ENCODE peak calls at places on chromosome 18, in seven cellular contexts. One of them, this sample, is unnamed.

GRCh38 chr18:7844418-7844817 is 277.3 kb downstream of the PTPRM start:
- DNase-seq in upper lobe of right lung: no peak
- DNase-seq in type B pancreatic cell: no peak
- DNase-seq in Calu3: no peak
- DNase-seq in H9: no peak
- DNase-seq in foreskin fibroblast: no peak
- DNase-seq in brain microvascular endothelial cell: no peak
- DNase-seq in this sample: no peak

GRCh38 chr18:25896178-25896780 is 194.1 kb downstream of the SS18 start:
- DNase-seq in upper lobe of right lung: no peak
- DNase-seq in type B pancreatic cell: no peak
- DNase-seq in Calu3: peak; percentile 24
- DNase-seq in H9: no peak
- DNase-seq in foreskin fibroblast: peak; percentile 39
- DNase-seq in brain microvascular endothelial cell: peak; percentile 41
- DNase-seq in this sample: no peak

GRCh38 chr18:45547910-45548309 is 67.4 kb upstream of the SLC14A2 start:
- DNase-seq in upper lobe of right lung: no peak
- DNase-seq in type B pancreatic cell: no peak
- DNase-seq in Calu3: no peak
- DNase-seq in H9: no peak
- DNase-seq in foreskin fibroblast: no peak
- DNase-seq in brain microvascular endothelial cell: no peak
- DNase-seq in this sample: no peak

GRCh38 chr18:45050712-45051639 is 370.3 kb downstream of the SETBP1 start:
- DNase-seq in upper lobe of right lung: no peak
- DNase-seq in type B pancreatic cell: no peak
- DNase-seq in Calu3: no peak
- DNase-seq in H9: no peak
- DNase-seq in foreskin fibroblast: peak; percentile 77
- DNase-seq in brain microvascular endothelial cell: peak; percentile 65
- DNase-seq in this sample: no peak

GRCh38 chr18:80135136-80135535 is 26.1 kb downstream of the ADNP2 start:
- DNase-seq in upper lobe of right lung: no peak
- DNase-seq in type B pancreatic cell: no peak
- DNase-seq in Calu3: no peak
- DNase-seq in H9: no peak
- DNase-seq in foreskin fibroblast: no peak
- DNase-seq in brain microvascular endothelial cell: no peak
- DNase-seq in this sample: no peak

GRCh38 chr18:50177294-50177992 is 17.5 kb downstream of the MYO5B start:
- DNase-seq in upper lobe of right lung: no peak
- DNase-seq in type B pancreatic cell: no peak
- DNase-seq in Calu3: no peak
- DNase-seq in H9: no peak
- DNase-seq in foreskin fibroblast: no peak
- DNase-seq in brain microvascular endothelial cell: no peak
- DNase-seq in this sample: no peak

GRCh38 chr18:43034683-43035500 is 80.6 kb downstream of the RIT2 start:
- DNase-seq in upper lobe of right lung: no peak
- DNase-seq in type B pancreatic cell: no peak
- DNase-seq in Calu3: peak; percentile 3
- DNase-seq in H9: peak; percentile 80
- DNase-seq in foreskin fibroblast: no peak
- DNase-seq in brain microvascular endothelial cell: no peak
- DNase-seq in this sample: no peak

GRCh38 chr18:42828881-42829280 is 286.6 kb downstream of the RIT2 start:
- DNase-seq in upper lobe of right lung: no peak
- DNase-seq in type B pancreatic cell: no peak
- DNase-seq in Calu3: no peak
- DNase-seq in H9: no peak
- DNase-seq in foreskin fibroblast: no peak
- DNase-seq in brain microvascular endothelial cell: no peak
- DNase-seq in this sample: no peak

GRCh38 chr18:8300749-8301148 is 308.5 kb upstream of the RAB12 start:
- DNase-seq in upper lobe of right lung: no peak
- DNase-seq in type B pancreatic cell: no peak
- DNase-seq in Calu3: no peak
- DNase-seq in H9: no peak
- DNase-seq in foreskin fibroblast: peak; percentile 23
- DNase-seq in brain microvascular endothelial cell: no peak
- DNase-seq in this sample: no peak

GRCh38 chr18:46832856-46833255 is 76.0 kb upstream of the ST8SIA5 start:
- DNase-seq in upper lobe of right lung: no peak
- DNase-seq in type B pancreatic cell: no peak
- DNase-seq in Calu3: no peak
- DNase-seq in H9: no peak
- DNase-seq in foreskin fibroblast: no peak
- DNase-seq in brain microvascular endothelial cell: no peak
- DNase-seq in this sample: no peak

GRCh38 chr18:37397814-37398213 is 167.8 kb downstream of the CELF4 start:
- DNase-seq in upper lobe of right lung: no peak
- DNase-seq in type B pancreatic cell: no peak
- DNase-seq in Calu3: no peak
- DNase-seq in H9: no peak
- DNase-seq in foreskin fibroblast: no peak
- DNase-seq in brain microvascular endothelial cell: no peak
- DNase-seq in this sample: no peak
- TF ChIP-seq CTCF in upper lobe of right lung: no peak
- TF ChIP-seq CTCF in type B pancreatic cell: no peak
- TF ChIP-seq CTCF in Calu3: no peak
- TF ChIP-seq CTCF in H9: no peak
- TF ChIP-seq CTCF in foreskin fibroblast: no peak
- TF ChIP-seq CTCF in brain microvascular endothelial cell: no peak
- TF ChIP-seq CTCF in this sample: no peak

GRCh38 chr18:58671941-58672565 is 788 bp downstream of the MALT1 start:
- DNase-seq in upper lobe of right lung: no peak
- DNase-seq in type B pancreatic cell: no peak
- DNase-seq in Calu3: no peak
- DNase-seq in H9: no peak
- DNase-seq in foreskin fibroblast: peak; percentile 21
- DNase-seq in brain microvascular endothelial cell: peak; percentile 14
- DNase-seq in this sample: no peak
- TF ChIP-seq CTCF in upper lobe of right lung: no peak
- TF ChIP-seq CTCF in type B pancreatic cell: no peak
- TF ChIP-seq CTCF in Calu3: no peak
- TF ChIP-seq CTCF in H9: no peak
- TF ChIP-seq CTCF in foreskin fibroblast: no peak
- TF ChIP-seq CTCF in brain microvascular endothelial cell: no peak
- TF ChIP-seq CTCF in this sample: no peak

GRCh38 chr18:72652990-72653593 is 109.0 kb upstream of the CBLN2 start:
- DNase-seq in upper lobe of right lung: no peak
- DNase-seq in type B pancreatic cell: no peak
- DNase-seq in Calu3: peak; percentile 56
- DNase-seq in H9: peak; percentile 71
- DNase-seq in foreskin fibroblast: no peak
- DNase-seq in brain microvascular endothelial cell: peak; percentile 12
- DNase-seq in this sample: no peak
- TF ChIP-seq CTCF in upper lobe of right lung: peak; percentile 46
- TF ChIP-seq CTCF in type B pancreatic cell: peak; percentile 70
- TF ChIP-seq CTCF in Calu3: peak; percentile 41
- TF ChIP-seq CTCF in H9: peak; percentile 75
- TF ChIP-seq CTCF in foreskin fibroblast: no peak
- TF ChIP-seq CTCF in brain microvascular endothelial cell: peak; percentile 40
- TF ChIP-seq CTCF in this sample: peak; percentile 67

DNA sequence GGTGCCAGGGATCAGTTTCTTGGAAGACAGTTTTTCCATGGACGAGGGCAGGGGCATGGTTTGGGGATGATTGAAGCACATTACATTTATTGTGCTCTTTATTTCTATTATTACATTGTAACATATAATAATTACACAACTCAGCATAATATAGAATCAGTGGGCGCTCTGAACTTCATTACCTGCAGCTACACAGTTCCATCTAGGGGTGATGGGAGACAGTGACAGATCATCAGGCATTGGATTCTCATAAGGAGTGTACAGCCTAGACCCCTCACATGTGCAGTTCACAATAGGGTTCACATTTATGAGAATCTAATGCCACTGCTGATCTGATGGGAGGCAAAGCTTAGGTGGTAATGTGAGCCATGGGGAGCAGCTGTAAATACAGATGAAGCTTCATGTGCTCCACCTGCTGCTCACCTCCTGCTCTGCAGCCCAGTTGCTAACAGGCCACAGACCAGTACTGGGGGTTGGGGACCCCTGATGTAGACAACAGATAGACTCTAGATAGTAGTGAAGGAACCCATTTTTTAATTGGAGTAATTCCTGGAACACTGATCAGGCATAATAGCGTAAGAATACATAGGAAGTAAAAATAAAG is 41.5 kb upstream of the MC4R start:
- DNase-seq in upper lobe of right lung: no peak
- DNase-seq in type B pancreatic cell: no peak
- DNase-seq in Calu3: peak; percentile 52
- DNase-seq in H9: peak; percentile 61
- DNase-seq in foreskin fibroblast: no peak
- DNase-seq in brain microvascular endothelial cell: no peak
- DNase-seq in this sample: no peak
- TF ChIP-seq CTCF in upper lobe of right lung: peak; percentile 38
- TF ChIP-seq CTCF in type B pancreatic cell: peak; percentile 53
- TF ChIP-seq CTCF in Calu3: peak; percentile 54
- TF ChIP-seq CTCF in H9: peak; percentile 74
- TF ChIP-seq CTCF in foreskin fibroblast: peak; percentile 71
- TF ChIP-seq CTCF in brain microvascular endothelial cell: peak; percentile 76
- TF ChIP-seq CTCF in this sample: peak; percentile 76

GRCh38 chr18:55031576-55031975 is 72.3 kb upstream of the CCDC68 start:
- DNase-seq in upper lobe of right lung: no peak
- DNase-seq in type B pancreatic cell: no peak
- DNase-seq in Calu3: no peak
- DNase-seq in H9: no peak
- DNase-seq in foreskin fibroblast: no peak
- DNase-seq in brain microvascular endothelial cell: no peak
- DNase-seq in this sample: no peak

GRCh38 chr18:55031164-55031563 is 71.9 kb upstream of the CCDC68 start:
- DNase-seq in upper lobe of right lung: no peak
- DNase-seq in type B pancreatic cell: no peak
- DNase-seq in Calu3: no peak
- DNase-seq in H9: no peak
- DNase-seq in foreskin fibroblast: no peak
- DNase-seq in brain microvascular endothelial cell: no peak
- DNase-seq in this sample: no peak

GRCh38 chr18:55038162-55038561 is 78.9 kb upstream of the CCDC68 start:
- DNase-seq in upper lobe of right lung: no peak
- DNase-seq in type B pancreatic cell: no peak
- DNase-seq in Calu3: no peak
- DNase-seq in H9: no peak
- DNase-seq in foreskin fibroblast: peak; percentile 44
- DNase-seq in brain microvascular endothelial cell: no peak
- DNase-seq in this sample: no peak

GRCh38 chr18:55031979-55032378 is 72.7 kb upstream of the CCDC68 start:
- DNase-seq in upper lobe of right lung: no peak
- DNase-seq in type B pancreatic cell: no peak
- DNase-seq in Calu3: peak; percentile 45
- DNase-seq in H9: no peak
- DNase-seq in foreskin fibroblast: no peak
- DNase-seq in brain microvascular endothelial cell: no peak
- DNase-seq in this sample: no peak

GRCh38 chr18:55034742-55035141 is 75.5 kb upstream of the CCDC68 start:
- DNase-seq in upper lobe of right lung: no peak
- DNase-seq in type B pancreatic cell: no peak
- DNase-seq in Calu3: no peak
- DNase-seq in H9: no peak
- DNase-seq in foreskin fibroblast: no peak
- DNase-seq in brain microvascular endothelial cell: peak; percentile 43
- DNase-seq in this sample: no peak
- TF ChIP-seq CTCF in upper lobe of right lung: no peak
- TF ChIP-seq CTCF in type B pancreatic cell: no peak
- TF ChIP-seq CTCF in Calu3: no peak
- TF ChIP-seq CTCF in H9: no peak
- TF ChIP-seq CTCF in foreskin fibroblast: no peak
- TF ChIP-seq CTCF in brain microvascular endothelial cell: no peak
- TF ChIP-seq CTCF in this sample: no peak

DNA sequence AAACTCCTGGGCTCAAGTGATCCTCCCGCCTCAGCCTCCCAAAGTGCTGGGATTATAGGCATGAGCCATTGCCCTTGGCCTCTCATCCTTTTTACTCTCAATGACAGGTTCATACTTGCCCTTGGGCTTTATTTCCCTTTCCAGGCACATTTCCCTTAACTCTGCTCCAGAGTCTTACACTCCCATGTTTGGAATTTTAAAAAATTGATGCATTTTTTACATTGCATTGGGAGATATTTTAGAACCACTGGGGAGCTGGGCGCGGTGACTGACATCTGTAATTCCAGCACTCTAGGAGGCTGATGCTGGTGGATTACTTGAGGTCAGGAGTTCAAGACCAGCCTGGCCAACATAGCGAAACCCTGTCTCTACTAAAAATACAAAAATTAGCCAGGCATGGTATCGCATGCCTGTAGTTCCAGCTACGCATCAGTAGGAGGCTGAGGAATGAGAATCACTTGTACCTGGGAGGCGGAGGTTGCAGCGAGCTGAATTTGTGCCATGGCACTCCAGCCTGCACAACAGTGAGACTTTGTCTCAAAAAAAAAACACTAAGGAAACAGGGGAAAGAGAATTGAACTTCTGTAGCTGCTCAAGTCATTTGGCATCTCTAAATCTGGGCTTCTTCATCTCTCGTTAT is 18.2 kb downstream of the TGIF1 start:
- DNase-seq in upper lobe of right lung: no peak
- DNase-seq in type B pancreatic cell: no peak
- DNase-seq in Calu3: no peak
- DNase-seq in H9: no peak
- DNase-seq in foreskin fibroblast: no peak
- DNase-seq in brain microvascular endothelial cell: no peak
- DNase-seq in this sample: no peak
- TF ChIP-seq CTCF in upper lobe of right lung: no peak
- TF ChIP-seq CTCF in type B pancreatic cell: peak; percentile 45
- TF ChIP-seq CTCF in Calu3: no peak
- TF ChIP-seq CTCF in H9: peak; percentile 53
- TF ChIP-seq CTCF in foreskin fibroblast: no peak
- TF ChIP-seq CTCF in brain microvascular endothelial cell: peak; percentile 27
- TF ChIP-seq CTCF in this sample: peak; percentile 45

GRCh38 chr18:11324510-11324909 is 175.1 kb upstream of the PIEZO2 start:
- DNase-seq in upper lobe of right lung: no peak
- DNase-seq in type B pancreatic cell: no peak
- DNase-seq in Calu3: no peak
- DNase-seq in H9: no peak
- DNase-seq in foreskin fibroblast: no peak
- DNase-seq in brain microvascular endothelial cell: no peak
- DNase-seq in this sample: no peak

GRCh38 chr18:11324956-11325873 is 175.8 kb upstream of the PIEZO2 start:
- DNase-seq in upper lobe of right lung: no peak
- DNase-seq in type B pancreatic cell: no peak
- DNase-seq in Calu3: no peak
- DNase-seq in H9: no peak
- DNase-seq in foreskin fibroblast: peak; percentile 73
- DNase-seq in brain microvascular endothelial cell: peak; percentile 88
- DNase-seq in this sample: no peak

GRCh38 chr18:11322006-11322405 is 172.6 kb upstream of the PIEZO2 start:
- DNase-seq in upper lobe of right lung: no peak
- DNase-seq in type B pancreatic cell: no peak
- DNase-seq in Calu3: no peak
- DNase-seq in H9: no peak
- DNase-seq in foreskin fibroblast: no peak
- DNase-seq in brain microvascular endothelial cell: peak; percentile 72
- DNase-seq in this sample: no peak

GRCh38 chr18:11322716-11323115 is 173.3 kb upstream of the PIEZO2 start:
- DNase-seq in upper lobe of right lung: no peak
- DNase-seq in type B pancreatic cell: no peak
- DNase-seq in Calu3: no peak
- DNase-seq in H9: peak; percentile 65
- DNase-seq in foreskin fibroblast: no peak
- DNase-seq in brain microvascular endothelial cell: no peak
- DNase-seq in this sample: no peak

GRCh38 chr18:11323359-11323819 is 174.0 kb upstream of the PIEZO2 start:
- DNase-seq in upper lobe of right lung: no peak
- DNase-seq in type B pancreatic cell: no peak
- DNase-seq in Calu3: peak; percentile 6
- DNase-seq in H9: no peak
- DNase-seq in foreskin fibroblast: peak; percentile 44
- DNase-seq in brain microvascular endothelial cell: peak; percentile 92
- DNase-seq in this sample: no peak
- TF ChIP-seq CTCF in upper lobe of right lung: no peak
- TF ChIP-seq CTCF in type B pancreatic cell: no peak
- TF ChIP-seq CTCF in Calu3: no peak
- TF ChIP-seq CTCF in H9: no peak
- TF ChIP-seq CTCF in foreskin fibroblast: no peak
- TF ChIP-seq CTCF in brain microvascular endothelial cell: peak; percentile 31
- TF ChIP-seq CTCF in this sample: peak; percentile 15